ENCODE peak calls at places on chromosomes 16 and 17, in six cellular contexts. L is right lobe of liver, V is body of pancreas, O is prostate gland, H is esophagus muscularis mucosa, E is stomach. Z is an unnamed sample.

GRCh38 chr17:62062313-62062712 is 2.8 kb downstream of the MED13 start:
- DNase-seq in H (no peak), O (no peak), E (no peak), V (no peak), L (no peak), Z (no peak)

GRCh38 chr17:17766351-17767095 is 70.3 kb downstream of the SREBF1 start:
- DNase-seq in V (no peak), H (no peak), L (no peak), O (no peak), E (no peak), Z (no peak)

GRCh38 chr17:29590261-29590978 is 972 bp upstream of the GIT1 start:
- DNase-seq in H (no peak), E (no peak), L (no peak), V (no peak), O (no peak), Z (no peak)

GRCh38 chr17:6269474-6269873 is 165.4 kb downstream of the AIPL1 start:
- DNase-seq in E (no peak), V (peak; percentile 14), O (no peak), H (no peak), L (peak; percentile 58), Z (no peak)

GRCh38 chr16:89880477-89881367 is 7.3 kb downstream of the TCF25 start:
- DNase-seq in O (no peak), V (no peak), E (no peak), H (no peak), L (no peak), Z (no peak)

GRCh38 chr16:10817963-10818941 is at the start of gene TVP23A:
- DNase-seq in H (no peak), V (no peak), O (no peak), E (no peak), L (peak; percentile 35), Z (no peak)

GRCh38 chr17:48432820-48433775 is 3.1 kb upstream of the SKAP1 start:
- DNase-seq in O (no peak), H (no peak), V (no peak), E (no peak), L (no peak), Z (no peak)

GRCh38 chr16:58421529-58421928 is 29.3 kb downstream of the GINS3 start:
- DNase-seq in L (no peak), H (no peak), E (no peak), V (no peak), O (no peak), Z (no peak)

GRCh38 chr16:9092282-9092962 is 978 bp downstream of the HAPSTR1 start:
- DNase-seq in V (peak; percentile 51), H (no peak), O (peak; percentile 21), L (peak; percentile 75), E (peak; percentile 47), Z (peak; percentile 32)

GRCh38 chr17:16465861-16466338 is 26.1 kb downstream of the LRRC75A start:
- DNase-seq in L (no peak), V (peak; percentile 60), H (no peak), O (no peak), E (peak; percentile 63), Z (no peak)

GRCh38 chr16:49857423-49858181 is 1.7 kb upstream of the ZNF423 start:
- DNase-seq in L (no peak), V (peak; percentile 83), O (no peak), H (no peak), E (peak; percentile 56), Z (no peak)

GRCh38 chr17:33580215-33580614 is 287.1 kb upstream of the ASIC2 start:
- DNase-seq in L (no peak), O (no peak), E (no peak), V (no peak), H (no peak), Z (no peak)

GRCh38 chr17:13031718-13032350 is 14.0 kb upstream of the ELAC2 start:
- DNase-seq in L (no peak), V (peak; percentile 64), E (peak; percentile 53), O (no peak), H (no peak), Z (no peak)

GRCh38 chr16:27330542-27330941 is 16.8 kb downstream of the IL4R start:
- DNase-seq in V (peak; percentile 17), H (peak; percentile 96), O (no peak), E (no peak), L (no peak), Z (peak; percentile 89)

GRCh38 chr17:10262451-10262850 is 64.0 kb upstream of the GAS7 start:
- DNase-seq in E (no peak), H (no peak), O (no peak), V (no peak), L (no peak), Z (no peak)

GRCh38 chr16:15976929-15977637 is 27.7 kb downstream of the ABCC1 start:
- DNase-seq in E (no peak), O (no peak), V (no peak), H (no peak), L (no peak), Z (no peak)

GRCh38 chr17:4969551-4970231 is 2.1 kb upstream of the SPAG7 start:
- DNase-seq in L (peak; percentile 76), V (no peak), O (no peak), E (no peak), H (no peak), Z (no peak)

GRCh38 chr17:3024346-3024745 is 39.1 kb downstream of the OR1D5 start:
- DNase-seq in E (no peak), O (no peak), H (no peak), L (no peak), V (no peak), Z (no peak)

GRCh38 chr16:87416826-87417471 is 24.8 kb downstream of the MAP1LC3B start:
- DNase-seq in O (no peak), L (no peak), V (peak; percentile 51), E (no peak), H (no peak), Z (no peak)

GRCh38 chr16:13798211-13798610 is 121.7 kb upstream of the ERCC4 start:
- DNase-seq in O (no peak), L (no peak), V (no peak), E (no peak), H (no peak), Z (no peak)

GRCh38 chr17:29563816-29564215 is 3.0 kb downstream of the ABHD15 start:
- DNase-seq in O (no peak), V (no peak), E (peak; percentile 20), L (no peak), H (no peak), Z (no peak)

GRCh38 chr17:1999557-2000251 is 25.4 kb downstream of the RTN4RL1 start:
- DNase-seq in E (peak; percentile 81), H (no peak), O (peak; percentile 71), V (peak; percentile 91), L (peak; percentile 87), Z (peak; percentile 79)

GRCh38 chr17:332558-333322 is 19.9 kb downstream of the RPH3AL start:
- DNase-seq in L (peak; percentile 43), V (peak; percentile 70), H (no peak), O (no peak), E (no peak), Z (no peak)

GRCh38 chr17:21295036-21295952 is 10.8 kb downstream of the MAP2K3 start:
- DNase-seq in H (no peak), V (peak; percentile 73), O (no peak), L (no peak), E (peak; percentile 79), Z (peak; percentile 54)

GRCh38 chr16:49049191-49049590 is 232.4 kb downstream of the CBLN1 start:
- DNase-seq in H (peak; percentile 7), L (no peak), E (no peak), V (no peak), O (no peak), Z (no peak)

GRCh38 chr16:57479043-57479421 is 7.3 kb downstream of the DOK4 start:
- DNase-seq in V (no peak), H (no peak), E (no peak), O (no peak), L (no peak), Z (no peak)

GRCh38 chr16:30946671-30947532 is 2.0 kb upstream of the ORAI3 start:
- DNase-seq in O (no peak), V (peak; percentile 44), E (no peak), L (no peak), H (no peak), Z (no peak)

GRCh38 chr17:40809721-40810421 is 10.1 kb upstream of the KRT28 start:
- DNase-seq in L (no peak), H (no peak), O (no peak), E (no peak), V (no peak), Z (no peak)
- H3K27me3 ChIP-seq in L (no peaks in the 10 kb centered on the region), H (no peaks in the 10 kb centered on the region), O (no peaks in the 10 kb centered on the region), E (peaks cover 3% of the 10 kb centered on the region), V (no peaks in the 10 kb centered on the region), Z (no peaks in the 10 kb centered on the region)

GRCh38 chr17:74796211-74796610 is 20.1 kb upstream of the NAT9 start:
- DNase-seq in O (no peak), E (no peak), L (no peak), V (no peak), H (no peak), Z (no peak)
- TF ChIP-seq POLR2A in O (no peak), E (no peak), L (no peak), V (no peak), H (no peak), Z (no peak)

GRCh38 chr17:74853669-74854068 is 6.0 kb downstream of the GRIN2C start:
- DNase-seq in H (no peak), O (no peak), L (no peak), E (no peak), V (no peak), Z (no peak)
- H3K27me3 ChIP-seq in H (peaks cover 9% of the 10 kb centered on the region), O (peaks cover 17% of the 10 kb centered on the region), L (no peaks in the 10 kb centered on the region), E (peaks cover 13% of the 10 kb centered on the region), V (no peaks in the 10 kb centered on the region), Z (peaks cover 68% of the 10 kb centered on the region)

GRCh38 chr16:3087243-3087791 is 11.8 kb downstream of the ZSCAN10 start:
- DNase-seq in V (no peak), H (no peak), E (no peak), O (no peak), L (peak; percentile 68), Z (no peak)

GRCh38 chr16:3087836-3088235 is 11.3 kb downstream of the ZSCAN10 start:
- DNase-seq in H (no peak), E (no peak), V (no peak), L (no peak), O (no peak), Z (no peak)

GRCh38 chr16:3084969-3085670 is 14.0 kb downstream of the ZSCAN10 start:
- DNase-seq in O (no peak), H (no peak), L (no peak), E (no peak), V (no peak), Z (no peak)

GRCh38 chr16:3086596-3087242 is 12.4 kb downstream of the ZSCAN10 start:
- DNase-seq in L (no peak), V (no peak), E (no peak), O (no peak), H (no peak), Z (no peak)

DNA sequence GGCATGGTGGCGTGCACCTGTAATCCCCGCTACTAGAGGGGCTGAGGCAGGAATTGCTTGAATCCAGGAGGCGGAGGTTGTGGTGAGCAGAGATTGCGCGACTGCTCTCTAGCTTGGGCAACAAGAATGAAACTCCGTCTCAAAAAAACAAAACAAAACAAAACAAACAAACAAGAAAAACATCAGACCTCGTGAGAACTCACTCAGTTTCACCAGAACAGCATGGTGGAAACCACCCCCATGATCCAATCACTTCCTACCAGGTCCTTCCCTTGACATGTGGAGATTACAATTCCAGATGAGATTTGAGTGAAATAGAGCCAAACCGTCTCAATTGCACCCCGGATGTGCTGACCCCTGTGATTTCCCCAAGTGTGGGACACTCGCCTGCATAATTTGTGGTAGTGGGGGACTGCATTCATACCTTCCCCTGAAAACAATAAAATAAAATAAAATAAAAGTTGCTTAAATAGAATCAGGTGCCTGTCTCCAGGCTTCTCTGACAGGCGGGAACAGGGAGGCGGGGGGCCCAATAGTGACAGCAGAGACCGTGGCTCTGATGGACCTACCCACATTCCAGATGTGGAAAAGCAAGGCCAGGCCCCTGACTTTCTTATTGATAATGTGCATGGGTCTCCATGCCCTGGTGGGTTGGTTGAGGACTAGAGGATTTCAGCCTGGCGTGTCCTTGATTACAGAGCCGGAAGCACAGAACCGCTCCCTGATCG is 13.1 kb downstream of the ZSCAN10 start:
- DNase-seq in L (no peak), H (no peak), V (no peak), E (no peak), O (no peak), Z (no peak)
- TF ChIP-seq POLR2A in L (no peak), H (no peak), V (no peak), E (no peak), O (no peak), Z (no peak)